ENCODE peak calls at places on chromosome 9, in four cellular contexts. H, O, Y and D are unnamed samples.
A peak's percentile ranks its signal among the peaks of the same experiment; 100 is the strongest.

GRCh38 chr9:92965759-92966517 is 18.6 kb downstream of the FGD3 start:
- DNase-seq in H (no peak), O (no peak), Y (no peak), D (no peak)

GRCh38 chr9:91733006-91733624 is 216.9 kb downstream of the ROR2 start:
- DNase-seq in Y (no peak), O (no peak), H (no peak), D (no peak)

GRCh38 chr9:33446507-33447403 is 638 bp downstream of the AQP3 start:
- DNase-seq in H (no peak), O (peak; percentile 79), Y (peak; percentile 76), D (peak; percentile 37)

GRCh38 chr9:93064392-93065124 is 6.1 kb downstream of the SUSD3 start:
- DNase-seq in H (no peak), Y (peak; percentile 36), O (peak; percentile 94), D (no peak)

GRCh38 chr9:132552041-132552440 is 30.4 kb upstream of the BARHL1 start:
- DNase-seq in O (no peak), H (no peak), Y (no peak), D (no peak)

GRCh38 chr9:31089822-31090221 is 1294.6 kb upstream of the ACO1 start:
- DNase-seq in Y (no peak), O (no peak), H (no peak), D (no peak)

GRCh38 chr9:99573052-99573451 is 248.6 kb upstream of the NR4A3 start:
- DNase-seq in O (no peak), H (no peak), Y (no peak), D (no peak)

GRCh38 chr9:78386746-78387145 is 89.8 kb downstream of the PSAT1 start:
- DNase-seq in Y (no peak), O (no peak), H (no peak), D (no peak)

GRCh38 chr9:119272500-119273211 is 96.6 kb downstream of the BRINP1 start:
- DNase-seq in O (no peak), Y (no peak), H (no peak), D (no peak)

GRCh38 chr9:15977438-15977837 is 424.6 kb downstream of the CCDC171 start:
- DNase-seq in O (no peak), H (no peak), Y (no peak), D (no peak)

GRCh38 chr9:70117835-70118319 is 74.2 kb downstream of the MAMDC2 start:
- DNase-seq in Y (no peak), O (no peak), H (no peak), D (peak; percentile 29)

GRCh38 chr9:111662851-111663823 is 1.7 kb downstream of the GNG10 start:
- DNase-seq in H (peak; percentile 55), Y (peak; percentile 33), O (no peak), D (no peak)

GRCh38 chr9:134642385-134643181 is 980 bp downstream of the COL5A1 start:
- DNase-seq in Y (no peak), O (no peak), H (peak; percentile 66), D (no peak)

GRCh38 chr9:130542457-130543228 is 36.7 kb upstream of the FUBP3 start:
- DNase-seq in H (no peak), Y (peak; percentile 72), O (no peak), D (no peak)

GRCh38 chr9:131641618-131642495 is 96.5 kb downstream of the PRRT1B start:
- DNase-seq in H (no peak), O (no peak), Y (no peak), D (no peak)

GRCh38 chr9:125437771-125438221 is 176.2 kb downstream of the GAPVD1 start:
- DNase-seq in O (no peak), Y (no peak), H (no peak), D (no peak)

GRCh38 chr9:16524078-16524477 is 346.4 kb downstream of the BNC2 start:
- DNase-seq in Y (no peak), O (no peak), H (no peak), D (no peak)

GRCh38 chr9:131631254-131631653 is 85.9 kb downstream of the PRRT1B start:
- DNase-seq in H (no peak), O (no peak), Y (no peak), D (no peak)

GRCh38 chr9:37386988-37387387 is 35.5 kb upstream of the GRHPR start:
- DNase-seq in O (no peak), Y (no peak), H (no peak), D (no peak)

GRCh38 chr9:134085674-134086073 is 17.8 kb upstream of the BRD3 start:
- DNase-seq in O (no peak), H (no peak), Y (no peak), D (no peak)

GRCh38 chr9:90002299-90003045 is 397.7 kb downstream of the GADD45G start:
- DNase-seq in O (no peak), Y (no peak), H (no peak), D (no peak)

GRCh38 chr9:123225995-123226394 is 42.4 kb downstream of the STRBP start:
- DNase-seq in H (no peak), O (no peak), Y (no peak), D (no peak)

GRCh38 chr9:30757723-30758122 is 1626.7 kb upstream of the ACO1 start:
- DNase-seq in O (no peak), H (no peak), Y (no peak), D (no peak)

GRCh38 chr9:124282442-124283231 is 24.9 kb downstream of the NEK6 start:
- DNase-seq in Y (peak; percentile 73), H (no peak), O (no peak), D (peak; percentile 62)

GRCh38 chr9:4986291-4986690 is 1.2 kb downstream of the JAK2 start:
- DNase-seq in H (no peak), O (no peak), Y (no peak), D (no peak)

GRCh38 chr9:75664597-75664996 is 225.9 kb upstream of the PCSK5 start:
- DNase-seq in Y (no peak), H (no peak), O (no peak), D (peak; percentile 15)

GRCh38 chr9:38125889-38126288 is 56.9 kb upstream of the SHB start:
- DNase-seq in H (no peak), O (no peak), Y (no peak), D (no peak)

GRCh38 chr9:22211588-22212360 is 202.7 kb upstream of the CDKN2B start:
- DNase-seq in Y (no peak), O (no peak), H (no peak), D (peak; percentile 70)

GRCh38 chr9:17082343-17082742 is 52.5 kb upstream of the CNTLN start:
- DNase-seq in Y (no peak), H (peak; percentile 55), O (no peak), D (no peak)

DNA sequence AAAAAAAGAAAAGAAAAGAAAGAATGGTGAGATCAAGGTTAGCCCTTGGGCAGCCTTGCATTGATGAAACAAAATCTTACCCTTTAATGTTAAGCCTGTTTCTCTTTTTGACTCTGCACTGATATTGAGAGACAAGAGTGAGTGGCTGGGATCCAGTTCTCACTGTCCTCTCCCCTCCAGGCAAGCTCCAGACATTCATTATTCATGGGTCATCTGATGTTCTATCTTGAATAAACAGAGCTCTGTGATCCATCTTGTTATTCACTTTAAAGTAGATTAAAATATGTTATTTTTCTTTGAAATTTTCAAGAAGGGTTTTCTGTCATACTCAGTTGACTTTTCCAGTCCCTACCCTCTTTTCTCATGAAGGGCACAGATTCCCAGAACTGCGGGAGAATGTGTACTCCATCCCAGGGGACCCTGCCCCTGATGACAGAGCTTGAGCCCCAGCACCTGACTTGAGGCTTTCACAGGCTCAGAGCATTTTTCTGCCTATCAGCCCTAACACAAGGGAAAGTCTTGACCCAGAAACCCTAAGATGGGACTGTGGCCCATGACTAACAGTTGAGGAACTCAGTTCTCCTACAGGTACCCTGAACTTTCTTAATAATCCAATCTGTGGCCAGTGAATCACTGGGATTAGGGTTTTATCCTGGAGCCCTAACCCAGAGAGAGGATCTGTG is 24.1 kb downstream of the ACTL7B start:
- DNase-seq in H (no peak), Y (no peak), O (no peak), D (no peak)
- TF ChIP-seq CBX5 in H (no peak), Y (no peak), O (no peak), D (no peak)

GRCh38 chr9:96417610-96418073 is 528 bp downstream of the ZNF367 start:
- DNase-seq in Y (no peak), H (no peak), O (no peak), D (no peak)

GRCh38 chr9:96418074-96418919 is at the start of gene ZNF367:
- DNase-seq in Y (peak; percentile 89), O (peak; percentile 81), H (peak; percentile 90), D (peak; percentile 95)

GRCh38 chr9:96419691-96419969 is 1.5 kb upstream of the ZNF367 start:
- DNase-seq in H (no peak), O (no peak), Y (no peak), D (no peak)

GRCh38 chr9:96420468-96421219 is 2.5 kb upstream of the ZNF367 start:
- DNase-seq in H (no peak), Y (no peak), O (peak; percentile 61), D (peak; percentile 97)

DNA sequence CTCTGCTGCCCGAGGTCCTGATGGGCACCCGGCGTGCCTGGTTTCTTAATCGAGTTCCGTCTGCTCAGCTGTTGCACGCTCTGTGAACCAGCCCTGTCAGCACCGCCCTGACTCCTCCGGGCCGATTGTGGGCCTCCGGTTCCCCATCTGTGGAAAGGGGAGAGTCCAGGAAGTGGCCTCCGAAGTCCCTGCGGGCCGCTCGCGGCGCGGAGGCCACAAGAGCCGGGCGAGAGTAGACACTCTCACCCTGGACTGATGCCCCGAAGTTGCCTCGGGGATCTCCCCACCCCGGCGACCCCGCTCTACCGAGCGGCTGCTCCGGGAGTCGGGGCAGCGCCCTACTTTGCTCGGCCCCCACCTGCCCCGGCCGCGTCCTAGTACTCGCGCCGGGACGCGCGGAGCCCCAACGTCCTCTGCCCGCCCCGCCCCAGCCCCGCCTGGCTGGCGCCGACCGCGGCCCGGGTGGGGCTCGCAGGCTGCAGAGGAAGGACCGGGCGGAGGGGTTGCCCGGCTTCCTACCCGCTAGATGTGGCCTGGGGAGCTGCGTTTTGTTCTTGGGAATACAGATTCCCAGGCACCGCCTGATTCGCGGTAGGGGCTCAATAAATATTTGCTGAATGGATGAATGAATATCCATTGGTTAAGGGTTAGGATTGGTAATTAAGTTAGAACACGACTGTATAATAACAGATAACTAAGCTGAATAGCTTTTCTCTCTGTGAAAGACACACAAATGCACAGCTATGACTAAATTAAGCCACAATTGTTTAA is 935 bp upstream of the ZNF367 start:
- DNase-seq in Y (peak; percentile 71), O (no peak), H (peak; percentile 85), D (peak; percentile 73)
- TF ChIP-seq CBX5 in Y (no peak), O (no peak), H (no peak), D (no peak)

DNA sequence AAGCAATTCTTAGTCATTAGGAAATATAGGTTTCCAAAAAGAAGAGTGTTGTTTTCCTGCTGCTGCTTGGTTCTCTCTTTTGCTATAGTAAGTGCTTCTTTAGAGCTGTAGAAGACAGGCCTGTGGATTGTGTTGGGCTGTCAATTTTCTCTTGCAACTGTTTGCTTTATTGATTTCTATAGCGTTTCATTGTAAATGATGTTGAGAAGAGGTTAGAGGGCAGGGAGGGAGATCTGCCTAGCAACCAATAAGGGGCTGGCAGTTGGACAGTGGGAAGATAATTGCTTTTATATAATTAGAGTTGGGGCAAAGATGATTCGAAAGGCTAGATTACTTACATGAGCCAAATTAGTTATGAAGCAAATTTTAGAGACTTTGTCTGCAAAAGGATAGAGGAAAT is 11.1 kb downstream of the UNC13B start:
- DNase-seq in H (no peak), Y (no peak), O (no peak), D (no peak)
- TF ChIP-seq CBX5 in H (no peak), Y (no peak), O (no peak), D (no peak)

DNA sequence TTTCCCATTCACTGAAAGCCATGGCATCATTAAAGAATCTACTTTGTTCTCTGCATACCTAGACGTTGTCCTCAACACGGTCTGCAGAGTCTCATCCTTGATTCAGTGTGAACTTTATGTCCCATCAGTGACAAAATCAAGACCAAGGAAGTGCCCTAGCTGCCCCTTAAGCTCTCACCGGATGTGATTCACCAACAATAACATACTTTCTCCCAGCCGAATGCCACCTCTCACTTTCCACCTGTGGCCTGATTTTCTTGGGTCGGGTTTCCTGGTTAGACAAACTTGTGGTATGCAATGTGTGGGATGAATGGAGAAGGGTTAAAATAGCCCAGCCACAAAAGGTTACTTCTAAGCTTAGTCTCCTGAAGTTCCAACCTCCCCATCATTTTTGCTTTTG is 145.3 kb upstream of the PAPPA start:
- DNase-seq in O (no peak), Y (no peak), H (no peak), D (no peak)
- TF ChIP-seq CBX5 in O (no peak), Y (no peak), H (no peak), D (no peak)